ENCODE peak calls at places on chromosome 1, in ten cellular contexts. X, N, K, J, L, W, G, C, Q and H are unnamed samples.

GRCh38 chr1:204130989-204131892 is 20.6 kb downstream of the ETNK2 start:
- DNase-seq in X (no peak), N (peak; percentile 87), K (no peak), J (no peak), L (no peak), W (no peak), G (peak; percentile 91), C (peak; percentile 60), Q (peak; percentile 32), H (no peak)

GRCh38 chr1:27589841-27590426 is 14.0 kb downstream of the AHDC1 start:
- DNase-seq in X (no peak), N (peak; percentile 37), K (peak; percentile 55), J (no peak), L (peak; percentile 69), W (no peak), G (peak; percentile 53), C (no peak), Q (peak; percentile 85), H (no peak)

GRCh38 chr1:119227446-119227845 is 87.0 kb upstream of the WARS2 start:
- DNase-seq in X (no peak), N (no peak), K (no peak), J (no peak), L (no peak), W (no peak), G (peak; percentile 3), C (no peak), Q (no peak), H (no peak)

GRCh38 chr1:226293553-226293920 is 15.4 kb downstream of the LIN9 start:
- DNase-seq in X (no peak), N (no peak), K (no peak), J (no peak), L (no peak), W (no peak), G (no peak), C (no peak), Q (peak; percentile 29), H (no peak)

GRCh38 chr1:75529488-75529887 is 81.4 kb downstream of the SLC44A5 start:
- DNase-seq in X (no peak), N (no peak), K (no peak), J (no peak), L (no peak), W (no peak), G (peak; percentile 20), C (no peak), Q (no peak), H (no peak)

GRCh38 chr1:218752126-218752525 is 407.0 kb downstream of the TGFB2 start:
- DNase-seq in X (no peak), N (no peak), K (no peak), J (no peak), L (no peak), W (no peak), G (no peak), C (no peak), Q (no peak), H (no peak)

GRCh38 chr1:32623775-32624174 is 26.6 kb downstream of the ZBTB8OS start:
- DNase-seq in X (no peak), N (no peak), K (no peak), J (no peak), L (no peak), W (no peak), G (no peak), C (no peak), Q (no peak), H (peak; percentile 22)

GRCh38 chr1:177230228-177231016 is 59.7 kb downstream of the BRINP2 start:
- DNase-seq in X (no peak), N (no peak), K (no peak), J (no peak), L (no peak), W (no peak), G (no peak), C (no peak), Q (no peak), H (no peak)

GRCh38 chr1:154456631-154457030 is 45.4 kb upstream of the TDRD10 start:
- DNase-seq in X (no peak), N (no peak), K (no peak), J (no peak), L (no peak), W (no peak), G (no peak), C (no peak), Q (no peak), H (no peak)

GRCh38 chr1:66535149-66535548 is 1.2 kb downstream of the SGIP1 start:
- DNase-seq in X (no peak), N (no peak), K (no peak), J (no peak), L (no peak), W (no peak), G (no peak), C (no peak), Q (no peak), H (no peak)

GRCh38 chr1:45989249-45989648 is 143.2 kb downstream of the PIK3R3 start:
- DNase-seq in X (no peak), N (no peak), K (no peak), J (no peak), L (no peak), W (no peak), G (no peak), C (no peak), Q (no peak), H (no peak)

GRCh38 chr1:54413295-54413694 is 7.1 kb upstream of the SSBP3 start:
- DNase-seq in X (no peak), N (no peak), K (no peak), J (no peak), L (no peak), W (no peak), G (peak; percentile 72), C (peak; percentile 33), Q (no peak), H (no peak)

GRCh38 chr1:3417082-3417728 is 37.3 kb upstream of the ARHGEF16 start:
- DNase-seq in X (no peak), N (peak; percentile 26), K (no peak), J (no peak), L (no peak), W (no peak), G (no peak), C (no peak), Q (no peak), H (no peak)

GRCh38 chr1:197725044-197725443 is 50.2 kb downstream of the DENND1B start:
- DNase-seq in X (no peak), N (no peak), K (no peak), J (no peak), L (no peak), W (no peak), G (peak; percentile 33), C (no peak), Q (peak; percentile 36), H (no peak)

GRCh38 chr1:229093546-229094336 is 177.2 kb upstream of the RAB4A start:
- DNase-seq in X (no peak), N (no peak), K (no peak), J (peak; percentile 54), L (no peak), W (no peak), G (no peak), C (no peak), Q (no peak), H (no peak)

GRCh38 chr1:225842788-225843425 is 33.0 kb downstream of the EPHX1 start:
- DNase-seq in X (no peak), N (no peak), K (no peak), J (no peak), L (no peak), W (no peak), G (no peak), C (no peak), Q (no peak), H (no peak)

GRCh38 chr1:205444931-205445652 is 10.8 kb downstream of the BLACAT1 start:
- DNase-seq in X (no peak), N (no peak), K (peak; percentile 74), J (peak; percentile 13), L (peak; percentile 92), W (no peak), G (peak; percentile 58), C (no peak), Q (peak; percentile 74), H (no peak)

GRCh38 chr1:39842726-39843305 is 40.5 kb downstream of the TRIT1 start:
- DNase-seq in X (no peak), N (no peak), K (no peak), J (peak; percentile 87), L (peak; percentile 44), W (no peak), G (no peak), C (no peak), Q (no peak), H (no peak)

GRCh38 chr1:222095606-222096475 is 354.0 kb upstream of the DUSP10 start:
- DNase-seq in X (no peak), N (no peak), K (no peak), J (no peak), L (no peak), W (peak; percentile 67), G (peak; percentile 32), C (no peak), Q (peak; percentile 17), H (peak; percentile 27)

GRCh38 chr1:87330201-87330953 is 1.7 kb downstream of the LMO4 start:
- DNase-seq in X (no peak), N (no peak), K (no peak), J (no peak), L (no peak), W (no peak), G (peak; percentile 37), C (no peak), Q (no peak), H (no peak)

GRCh38 chr1:100441651-100442050 is 89.3 kb downstream of the CDC14A start:
- DNase-seq in X (no peak), N (no peak), K (no peak), J (no peak), L (no peak), W (no peak), G (no peak), C (no peak), Q (no peak), H (no peak)